ENCODE peak calls at places on chromosome 1, in ten cellular contexts. One of them, this sample, is unnamed.

GRCh38 chr1:182604835-182605164 is 611 bp upstream of the RGS16 start:
- DNase-seq in lower leg skin: no peak
- DNase-seq in NCI-H146: no peak
- DNase-seq in brain microvascular endothelial cell: no peak
- DNase-seq in GM12865: no peak
- DNase-seq in GM23248: no peak
- DNase-seq in Kasumi-1: no peak
- DNase-seq in IMR-90: no peak
- DNase-seq in stimulated activated CD4-positive, alpha-beta T cell treated with anti-CD3 and anti-CD28 coated beads, TNF-alpha, amount 100 ng/mL, for 1 hour: no peak
- DNase-seq in mucosa of gallbladder: no peak
- DNase-seq in this sample: no peak

GRCh38 chr1:14976260-14976659 is 177.3 kb upstream of the TMEM51 start:
- DNase-seq in GM23248: no peak
- DNase-seq in brain microvascular endothelial cell: no peak
- DNase-seq in lower leg skin: no peak
- DNase-seq in stimulated activated CD4-positive, alpha-beta T cell treated with anti-CD3 and anti-CD28 coated beads, TNF-alpha, amount 100 ng/mL, for 1 hour: no peak
- DNase-seq in IMR-90: no peak
- DNase-seq in Kasumi-1: no peak
- DNase-seq in GM12865: no peak
- DNase-seq in mucosa of gallbladder: no peak
- DNase-seq in NCI-H146: no peak
- DNase-seq in this sample: no peak

GRCh38 chr1:203795382-203796222 is at the start of the genes ZBED6 and ZC3H11A:
- DNase-seq in brain microvascular endothelial cell: peak
- DNase-seq in GM12865: peak
- DNase-seq in NCI-H146: peak
- DNase-seq in lower leg skin: peak
- DNase-seq in mucosa of gallbladder: peak
- DNase-seq in GM23248: peak
- DNase-seq in IMR-90: peak
- DNase-seq in Kasumi-1: peak
- DNase-seq in stimulated activated CD4-positive, alpha-beta T cell treated with anti-CD3 and anti-CD28 coated beads, TNF-alpha, amount 100 ng/mL, for 1 hour: peak
- DNase-seq in this sample: peak

GRCh38 chr1:179677882-179678281 is 65.2 kb upstream of the FAM163A start:
- DNase-seq in Kasumi-1: no peak
- DNase-seq in brain microvascular endothelial cell: no peak
- DNase-seq in NCI-H146: no peak
- DNase-seq in GM23248: no peak
- DNase-seq in stimulated activated CD4-positive, alpha-beta T cell treated with anti-CD3 and anti-CD28 coated beads, TNF-alpha, amount 100 ng/mL, for 1 hour: no peak
- DNase-seq in mucosa of gallbladder: no peak
- DNase-seq in GM12865: no peak
- DNase-seq in lower leg skin: no peak
- DNase-seq in IMR-90: no peak
- DNase-seq in this sample: no peak

GRCh38 chr1:53329183-53329544 is 1.3 kb upstream of the LRP8 start:
- DNase-seq in stimulated activated CD4-positive, alpha-beta T cell treated with anti-CD3 and anti-CD28 coated beads, TNF-alpha, amount 100 ng/mL, for 1 hour: no peak
- DNase-seq in Kasumi-1: no peak
- DNase-seq in IMR-90: no peak
- DNase-seq in mucosa of gallbladder: no peak
- DNase-seq in lower leg skin: no peak
- DNase-seq in GM12865: no peak
- DNase-seq in NCI-H146: no peak
- DNase-seq in GM23248: no peak
- DNase-seq in brain microvascular endothelial cell: no peak
- DNase-seq in this sample: no peak

GRCh38 chr1:176217461-176218099 is 10.5 kb upstream of the COP1 start:
- DNase-seq in GM12865: no peak
- DNase-seq in lower leg skin: no peak
- DNase-seq in NCI-H146: no peak
- DNase-seq in GM23248: no peak
- DNase-seq in IMR-90: no peak
- DNase-seq in Kasumi-1: no peak
- DNase-seq in stimulated activated CD4-positive, alpha-beta T cell treated with anti-CD3 and anti-CD28 coated beads, TNF-alpha, amount 100 ng/mL, for 1 hour: no peak
- DNase-seq in brain microvascular endothelial cell: no peak
- DNase-seq in mucosa of gallbladder: no peak
- DNase-seq in this sample: no peak

GRCh38 chr1:181776044-181776443 is 285.5 kb downstream of the ZNF648 start:
- DNase-seq in mucosa of gallbladder: no peak
- DNase-seq in stimulated activated CD4-positive, alpha-beta T cell treated with anti-CD3 and anti-CD28 coated beads, TNF-alpha, amount 100 ng/mL, for 1 hour: no peak
- DNase-seq in GM23248: no peak
- DNase-seq in GM12865: no peak
- DNase-seq in lower leg skin: no peak
- DNase-seq in brain microvascular endothelial cell: no peak
- DNase-seq in NCI-H146: no peak
- DNase-seq in IMR-90: no peak
- DNase-seq in Kasumi-1: no peak
- DNase-seq in this sample: no peak

GRCh38 chr1:185250063-185250462 is 67.0 kb downstream of the IVNS1ABP start:
- DNase-seq in stimulated activated CD4-positive, alpha-beta T cell treated with anti-CD3 and anti-CD28 coated beads, TNF-alpha, amount 100 ng/mL, for 1 hour: no peak
- DNase-seq in IMR-90: no peak
- DNase-seq in lower leg skin: no peak
- DNase-seq in NCI-H146: no peak
- DNase-seq in mucosa of gallbladder: no peak
- DNase-seq in brain microvascular endothelial cell: no peak
- DNase-seq in Kasumi-1: no peak
- DNase-seq in GM12865: no peak
- DNase-seq in GM23248: no peak
- DNase-seq in this sample: no peak

GRCh38 chr1:206706298-206706791 is 21.6 kb downstream of the MAPKAPK2 start:
- DNase-seq in mucosa of gallbladder: no peak
- DNase-seq in Kasumi-1: no peak
- DNase-seq in stimulated activated CD4-positive, alpha-beta T cell treated with anti-CD3 and anti-CD28 coated beads, TNF-alpha, amount 100 ng/mL, for 1 hour: no peak
- DNase-seq in GM12865: no peak
- DNase-seq in GM23248: peak
- DNase-seq in NCI-H146: peak
- DNase-seq in IMR-90: peak
- DNase-seq in lower leg skin: no peak
- DNase-seq in brain microvascular endothelial cell: peak
- DNase-seq in this sample: peak

GRCh38 chr1:209589440-209589839 is 5.9 kb downstream of the CAMK1G start:
- DNase-seq in brain microvascular endothelial cell: no peak
- DNase-seq in lower leg skin: no peak
- DNase-seq in IMR-90: peak
- DNase-seq in mucosa of gallbladder: no peak
- DNase-seq in stimulated activated CD4-positive, alpha-beta T cell treated with anti-CD3 and anti-CD28 coated beads, TNF-alpha, amount 100 ng/mL, for 1 hour: no peak
- DNase-seq in GM12865: no peak
- DNase-seq in GM23248: peak
- DNase-seq in NCI-H146: no peak
- DNase-seq in Kasumi-1: no peak
- DNase-seq in this sample: no peak

GRCh38 chr1:210596641-210597040 is 267.9 kb downstream of the HHAT start:
- DNase-seq in mucosa of gallbladder: no peak
- DNase-seq in NCI-H146: no peak
- DNase-seq in GM23248: no peak
- DNase-seq in IMR-90: no peak
- DNase-seq in lower leg skin: no peak
- DNase-seq in brain microvascular endothelial cell: no peak
- DNase-seq in GM12865: no peak
- DNase-seq in Kasumi-1: no peak
- DNase-seq in stimulated activated CD4-positive, alpha-beta T cell treated with anti-CD3 and anti-CD28 coated beads, TNF-alpha, amount 100 ng/mL, for 1 hour: no peak
- DNase-seq in this sample: no peak

GRCh38 chr1:1237874-1238701 is 6.1 kb downstream of the B3GALT6 start:
- DNase-seq in GM23248: no peak
- DNase-seq in IMR-90: no peak
- DNase-seq in NCI-H146: no peak
- DNase-seq in GM12865: no peak
- DNase-seq in mucosa of gallbladder: no peak
- DNase-seq in brain microvascular endothelial cell: no peak
- DNase-seq in Kasumi-1: peak
- DNase-seq in stimulated activated CD4-positive, alpha-beta T cell treated with anti-CD3 and anti-CD28 coated beads, TNF-alpha, amount 100 ng/mL, for 1 hour: no peak
- DNase-seq in lower leg skin: no peak
- DNase-seq in this sample: no peak

GRCh38 chr1:161884475-161884874 is 118.4 kb downstream of the ATF6 start:
- DNase-seq in mucosa of gallbladder: no peak
- DNase-seq in lower leg skin: no peak
- DNase-seq in GM23248: no peak
- DNase-seq in brain microvascular endothelial cell: no peak
- DNase-seq in stimulated activated CD4-positive, alpha-beta T cell treated with anti-CD3 and anti-CD28 coated beads, TNF-alpha, amount 100 ng/mL, for 1 hour: no peak
- DNase-seq in Kasumi-1: no peak
- DNase-seq in IMR-90: no peak
- DNase-seq in NCI-H146: peak
- DNase-seq in GM12865: no peak
- DNase-seq in this sample: no peak

GRCh38 chr1:203036537-203036936 is 10.2 kb downstream of the PPFIA4 start:
- DNase-seq in lower leg skin: no peak
- DNase-seq in brain microvascular endothelial cell: no peak
- DNase-seq in NCI-H146: no peak
- DNase-seq in GM12865: no peak
- DNase-seq in Kasumi-1: no peak
- DNase-seq in stimulated activated CD4-positive, alpha-beta T cell treated with anti-CD3 and anti-CD28 coated beads, TNF-alpha, amount 100 ng/mL, for 1 hour: no peak
- DNase-seq in GM23248: no peak
- DNase-seq in IMR-90: no peak
- DNase-seq in mucosa of gallbladder: no peak
- DNase-seq in this sample: peak

This sample was measured in right atrium auricular region.